ENCODE peak calls at places on chromosomes 7 and 10, in nine cellular contexts. D, K, Z, Y, W, P, X, T and F are unnamed samples.
A peak's percentile ranks its signal among the peaks of the same experiment; 100 is the strongest.

GRCh38 chr10:108445746-108446145 is 1281.2 kb upstream of the SORCS1 start:
- DNase-seq in T (no peak), K (no peak), Z (peak; percentile 35), X (no peak), Y (no peak), W (no peak), P (no peak), D (no peak), F (no peak)

GRCh38 chr10:70620020-70620289 is 17.4 kb upstream of the PRF1 start:
- DNase-seq in X (no peak), Y (no peak), T (no peak), K (no peak), W (no peak), D (no peak), P (no peak), Z (no peak), F (no peak)

GRCh38 chr10:62195675-62195926 is 73.0 kb downstream of the RTKN2 start:
- DNase-seq in X (no peak), Z (no peak), T (no peak), D (no peak), K (no peak), P (no peak), Y (no peak), W (no peak), F (no peak)

GRCh38 chr7:112891698-112892097 is 101.5 kb upstream of the TMEM168 start:
- DNase-seq in W (no peak), T (no peak), Z (no peak), X (no peak), P (no peak), Y (no peak), D (no peak), K (no peak), F (no peak)

GRCh38 chr7:30225863-30226361 is 58.5 kb upstream of the ZNRF2 start:
- DNase-seq in D (peak; percentile 93), T (peak; percentile 75), W (no peak), Z (no peak), K (peak; percentile 52), Y (no peak), P (peak; percentile 61), X (no peak), F (no peak)

GRCh38 chr7:159096736-159097581 is 47.7 kb downstream of the VIPR2 start:
- DNase-seq in T (peak; percentile 10), K (no peak), Z (no peak), X (peak; percentile 27), P (no peak), W (no peak), D (no peak), Y (no peak), F (no peak)

GRCh38 chr10:125247576-125247975 is 87.2 kb upstream of the CTBP2 start:
- DNase-seq in Y (no peak), X (peak; percentile 27), P (no peak), D (no peak), Z (no peak), K (no peak), W (no peak), T (no peak), F (no peak)

GRCh38 chr7:34365011-34365410 is 293.0 kb upstream of the NPSR1 start:
- DNase-seq in T (no peak), Z (no peak), Y (no peak), K (no peak), W (no peak), P (no peak), X (no peak), D (no peak), F (no peak)

GRCh38 chr10:86413046-86413728 is 46.6 kb upstream of the GRID1 start:
- DNase-seq in Z (peak; percentile 43), D (peak; percentile 30), X (no peak), T (no peak), P (peak; percentile 28), Y (no peak), K (peak; percentile 26), W (peak; percentile 48), F (no peak)

GRCh38 chr10:84706875-84707274 is 378.5 kb downstream of the CCSER2 start:
- DNase-seq in T (no peak), Z (no peak), W (no peak), X (no peak), K (no peak), P (no peak), D (peak; percentile 73), Y (no peak), F (no peak)

GRCh38 chr10:70765794-70766594 is 19.2 kb downstream of the TBATA start:
- DNase-seq in X (no peak), P (no peak), T (no peak), W (no peak), Y (no peak), D (no peak), Z (no peak), K (no peak), F (no peak)